ENCODE peak calls at places on chromosome 11, in nine cellular contexts. S is heart left ventricle, Y is uterus, V is HCT116, P is right lobe of liver, Q is testis, K is Peyer's patch, Z is IMR-90, J is tibial nerve. X is an unnamed sample. For H3K9me3 and H3K4me1, the result is how much of the 10 kb centered on the place peaks cover.

GRCh38 chr11:11117730-11118129 is 235.3 kb downstream of the CSNK2A3 start:
- DNase-seq in S (no peak), Y (no peak), V (no peak), P (no peak), Q (no peak), K (no peak), Z (no peak), J (no peak), X (no peak)

GRCh38 chr11:76592961-76593360 is 77.6 kb downstream of the LRRC32 start:
- DNase-seq in S (no peak), Y (no peak), V (no peak), P (no peak), Q (no peak), K (no peak), Z (no peak), J (no peak), X (no peak)

GRCh38 chr11:66861774-66862558 is 5.1 kb downstream of the LRFN4 start:
- DNase-seq in S (no peak), Y (no peak), V (no peak), P (no peak), Q (no peak), K (no peak), Z (no peak), J (no peak), X (no peak)

GRCh38 chr11:102850973-102851745 is 7.8 kb upstream of the MMP3 start:
- DNase-seq in S (no peak), Y (no peak), V (no peak), P (no peak), Q (no peak), K (peak), Z (peak), J (no peak), X (no peak)

GRCh38 chr11:130523609-130524008 is 75.2 kb downstream of the ADAMTS15 start:
- DNase-seq in S (no peak), Y (no peak), V (no peak), P (no peak), Q (no peak), K (no peak), Z (peak), J (no peak), X (no peak)

GRCh38 chr11:10314199-10315072 is 9.6 kb downstream of the ADM start:
- DNase-seq in S (no peak), Y (no peak), V (no peak), P (no peak), Q (no peak), K (peak), Z (peak), J (no peak), X (no peak)

GRCh38 chr11:116641561-116642045 is 131.2 kb downstream of the BUD13 start:
- DNase-seq in S (peak), Y (peak), V (peak), P (peak), Q (peak), K (peak), Z (no peak), J (no peak), X (no peak)

GRCh38 chr11:117097567-117098268 is 510 bp downstream of the SIK3 start:
- DNase-seq in S (peak), Y (peak), V (no peak), P (peak), Q (peak), K (peak), Z (no peak), J (peak), X (no peak)

GRCh38 chr11:124538019-124538418 is 5.4 kb downstream of the OR8B12 start:
- DNase-seq in S (peak), Y (no peak), V (no peak), P (no peak), Q (no peak), K (no peak), Z (peak), J (peak), X (no peak)

GRCh38 chr11:126337121-126337471 is 18.4 kb upstream of the ST3GAL4 start:
- DNase-seq in S (peak), Y (no peak), V (no peak), P (no peak), Q (no peak), K (no peak), Z (no peak), J (no peak), X (no peak)

GRCh38 chr11:17983569-17983968 is 29.3 kb downstream of the SERGEF start:
- DNase-seq in S (no peak), Y (no peak), V (no peak), P (no peak), Q (no peak), K (no peak), Z (no peak), J (no peak), X (no peak)

GRCh38 chr11:122167100-122167499 is 51.1 kb upstream of the BLID start:
- DNase-seq in S (no peak), Y (no peak), V (peak), P (no peak), Q (no peak), K (no peak), Z (peak), J (no peak), X (no peak)

GRCh38 chr11:5235364-5236095 is 1.2 kb upstream of the HBD start:
- DNase-seq in S (no peak), Y (no peak), V (no peak), P (no peak), Q (no peak), K (no peak), Z (no peak), J (no peak), X (no peak)

GRCh38 chr11:20457001-20457768 is 69.7 kb downstream of the PRMT3 start:
- DNase-seq in S (no peak), Y (no peak), V (no peak), P (no peak), Q (no peak), K (no peak), Z (no peak), J (no peak), X (no peak)

GRCh38 chr11:5626191-5626590 is 1.4 kb downstream of the TRIM34 start:
- DNase-seq in S (no peak), Y (no peak), V (no peak), P (no peak), Q (no peak), K (no peak), Z (peak), J (no peak), X (no peak)

GRCh38 chr11:64888406-64888757 is 10.0 kb upstream of the EHD1 start:
- DNase-seq in S (no peak), Y (no peak), V (no peak), P (no peak), Q (no peak), K (no peak), Z (no peak), J (no peak), X (no peak)

GRCh38 chr11:118304809-118305248 is 299 bp downstream of the CD3E start:
- DNase-seq in S (no peak), Y (no peak), V (no peak), P (no peak), Q (no peak), K (no peak), Z (no peak), J (no peak), X (no peak)

GRCh38 chr11:85815186-85815911 is 4.4 kb upstream of the SYTL2 start:
- DNase-seq in S (no peak), Y (no peak), V (no peak), P (no peak), Q (no peak), K (no peak), Z (peak), J (no peak), X (no peak)

GRCh38 chr11:1655168-1656060 is 25.8 kb downstream of the KRTAP5-5 start:
- DNase-seq in S (no peak), Y (peak), V (no peak), P (no peak), Q (peak), K (peak), Z (no peak), J (no peak), X (peak)

GRCh38 chr11:125515102-125515439 is 19.0 kb upstream of the FEZ1 start:
- DNase-seq in S (no peak), Y (no peak), V (no peak), P (no peak), Q (no peak), K (no peak), Z (no peak), J (no peak), X (no peak)

DNA sequence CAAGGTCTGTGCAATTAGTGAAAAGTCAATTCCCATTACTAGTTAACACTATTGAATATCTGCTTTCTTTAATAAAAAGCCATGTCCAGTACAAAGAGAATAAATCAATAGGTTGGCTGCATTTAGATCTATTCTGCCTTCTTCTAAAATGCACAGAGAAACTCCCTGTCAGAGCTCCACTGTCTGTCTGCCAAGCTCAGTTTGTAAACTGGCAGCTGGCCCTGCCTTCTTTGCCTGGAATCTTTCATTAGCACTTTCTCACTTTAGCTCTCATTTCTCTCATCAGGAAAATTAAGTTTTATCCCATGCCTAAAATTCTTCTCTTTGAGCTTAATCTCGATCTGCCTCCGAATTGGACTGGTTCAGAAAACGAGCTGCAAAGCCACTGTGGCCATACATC is 35.7 kb downstream of the ARL14EP start:
- DNase-seq in S (no peak), Y (no peak), V (no peak), P (no peak), Q (peak), K (no peak), Z (no peak), J (no peak), X (no peak)
- H3K9me3 ChIP-seq in S (under half), Y (under half), V (under half), P (under half), Q (under half), K (under half), Z (under half), J (under half), X (under half)

DNA sequence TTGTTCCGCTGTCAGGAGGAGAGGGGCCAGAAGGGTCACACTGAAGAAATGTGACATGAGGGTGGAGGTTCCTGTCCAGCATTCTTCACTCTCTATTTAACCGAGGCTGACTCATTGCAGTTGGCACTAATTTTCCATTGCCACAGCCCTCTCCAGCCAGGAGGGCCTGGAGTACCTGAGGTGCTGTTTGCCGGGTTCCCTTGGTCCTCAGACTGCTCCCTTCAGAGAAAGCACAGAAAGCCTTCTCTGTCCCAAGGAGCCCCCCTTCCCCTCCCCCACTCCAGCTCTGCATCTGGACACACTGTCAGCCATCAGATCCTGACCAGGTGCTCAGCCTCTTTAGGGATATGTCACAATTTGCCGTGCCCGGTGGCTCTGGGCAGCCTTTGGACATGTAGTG is 3.1 kb upstream of the C11orf91 start:
- DNase-seq in S (peak), Y (no peak), V (no peak), P (peak), Q (no peak), K (peak), Z (peak), J (no peak), X (no peak)
- TF ChIP-seq POLR2A in S (no peak), Y (no peak), V (no peak), P (no peak), Q (no peak), K (no peak), Z (no peak), J (no peak), X (no peak)

GRCh38 chr11:108221401-108221800 is 1.0 kb downstream of the NPAT start:
- DNase-seq in S (no peak), Y (no peak), V (no peak), P (no peak), Q (no peak), K (no peak), Z (peak), J (no peak), X (no peak)

GRCh38 chr11:108216988-108217387 is 5.5 kb downstream of the NPAT start:
- DNase-seq in S (no peak), Y (no peak), V (no peak), P (no peak), Q (no peak), K (no peak), Z (no peak), J (no peak), X (no peak)

GRCh38 chr11:108220721-108221346 is 1.6 kb downstream of the NPAT start:
- DNase-seq in S (no peak), Y (no peak), V (no peak), P (no peak), Q (no peak), K (no peak), Z (no peak), J (no peak), X (no peak)

GRCh38 chr11:108218455-108218854 is 4.0 kb downstream of the NPAT start:
- DNase-seq in S (no peak), Y (no peak), V (no peak), P (no peak), Q (no peak), K (no peak), Z (peak), J (no peak), X (no peak)

GRCh38 chr11:108218912-108219783 is 3.3 kb downstream of the NPAT start:
- DNase-seq in S (no peak), Y (no peak), V (no peak), P (no peak), Q (no peak), K (no peak), Z (no peak), J (no peak), X (no peak)
- H3K4me1 ChIP-seq in S (under half), Y (under half), V (under half), P (under half), Q (under half), K (under half), Z (under half), J (under half), X (half or more)

GRCh38 chr11:70732493-70733206 is 334.3 kb downstream of the CTTN start:
- DNase-seq in S (peak), Y (no peak), V (peak), P (no peak), Q (no peak), K (no peak), Z (no peak), J (no peak), X (peak)

GRCh38 chr11:70734379-70734778 is 336.1 kb downstream of the CTTN start:
- DNase-seq in S (peak), Y (no peak), V (no peak), P (no peak), Q (no peak), K (no peak), Z (no peak), J (no peak), X (peak)

GRCh38 chr11:70731670-70732492 is 333.6 kb downstream of the CTTN start:
- DNase-seq in S (peak), Y (no peak), V (no peak), P (no peak), Q (no peak), K (no peak), Z (no peak), J (no peak), X (peak)

GRCh38 chr11:70734911-70735310 is 336.6 kb downstream of the CTTN start:
- DNase-seq in S (peak), Y (no peak), V (no peak), P (no peak), Q (no peak), K (no peak), Z (no peak), J (no peak), X (no peak)

DNA sequence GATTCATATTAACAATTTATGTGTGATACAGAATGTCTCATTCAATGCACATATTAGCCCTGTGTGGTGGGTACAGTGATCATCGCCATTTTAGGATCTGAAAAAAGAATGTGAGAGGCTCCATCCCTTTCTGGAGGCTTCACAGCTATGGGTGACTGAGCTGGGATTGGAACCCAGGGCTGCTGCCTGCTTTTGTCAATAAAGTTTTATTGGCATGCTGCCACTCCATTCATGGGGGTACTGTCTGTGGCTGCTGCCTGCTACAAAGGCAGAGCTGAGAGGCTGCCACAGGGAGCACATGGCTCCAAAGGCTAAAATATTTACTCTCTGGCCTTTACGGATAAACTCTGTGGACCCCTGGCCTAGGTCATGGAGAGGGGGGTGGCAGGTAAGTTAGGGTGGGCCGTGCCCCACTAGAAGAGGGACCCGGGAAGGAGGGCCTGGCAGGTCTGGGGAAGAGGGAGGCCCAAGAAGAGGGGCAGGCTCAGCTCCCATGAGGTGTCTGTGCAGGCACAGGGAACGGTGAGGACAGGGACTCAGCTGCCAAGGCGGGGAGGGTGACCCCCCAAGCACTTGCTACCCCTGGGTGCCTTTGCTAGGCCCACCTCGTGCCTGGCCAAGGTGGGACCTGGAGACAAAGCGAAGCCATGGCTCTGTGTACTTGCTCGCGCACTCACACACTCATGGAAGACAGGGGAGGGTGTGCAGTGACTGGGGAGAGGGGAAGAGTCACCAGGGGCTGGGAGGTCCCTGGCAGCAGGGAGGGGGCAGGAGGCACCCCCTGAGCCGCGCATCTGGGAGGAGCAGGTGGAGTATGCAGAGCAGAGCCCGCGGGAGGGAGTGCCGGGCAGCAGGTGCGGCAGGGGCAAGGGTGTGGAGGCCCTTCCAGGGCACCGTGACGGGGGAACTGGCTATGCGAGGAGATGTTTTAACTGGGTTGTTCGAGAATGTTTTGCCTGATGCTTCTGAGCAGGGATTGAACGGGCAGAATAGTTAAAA is 335.3 kb downstream of the CTTN start:
- DNase-seq in S (peak), Y (no peak), V (no peak), P (no peak), Q (no peak), K (no peak), Z (no peak), J (no peak), X (peak)
- H3K9me3 ChIP-seq in S (under half), Y (under half), V (under half), P (under half), Q (under half), K (under half), Z (under half), J (under half), X (under half)

DNA sequence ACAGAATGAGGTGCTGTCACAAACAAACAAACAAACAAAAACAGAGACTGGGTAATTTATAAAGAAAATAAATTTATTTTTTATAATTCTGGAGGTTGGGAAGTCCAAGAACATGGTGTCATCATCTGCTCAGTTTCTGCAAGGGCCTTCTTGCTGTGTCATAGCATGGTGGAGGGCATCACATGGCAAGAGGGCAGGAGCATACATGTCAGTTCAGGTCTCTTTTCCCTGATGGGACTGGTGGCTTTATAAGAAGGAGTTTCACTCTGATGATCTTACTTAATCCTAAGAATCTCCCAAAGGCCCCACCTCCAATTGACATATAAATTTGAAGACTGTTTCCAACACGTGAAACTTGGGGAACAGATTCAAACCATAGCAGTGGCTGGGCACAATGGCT is 135.7 kb downstream of the NECTIN1 start:
- DNase-seq in S (no peak), Y (no peak), V (no peak), P (no peak), Q (no peak), K (no peak), Z (no peak), J (no peak), X (no peak)
- TF ChIP-seq POLR2A in S (no peak), Y (no peak), V (no peak), P (no peak), Q (no peak), K (no peak), Z (no peak), J (no peak), X (no peak)

GRCh38 chr11:26493616-26494015 is 78.4 kb downstream of the MUC15 start:
- DNase-seq in S (no peak), Y (no peak), V (no peak), P (no peak), Q (no peak), K (no peak), Z (no peak), J (no peak), X (no peak)

DNA sequence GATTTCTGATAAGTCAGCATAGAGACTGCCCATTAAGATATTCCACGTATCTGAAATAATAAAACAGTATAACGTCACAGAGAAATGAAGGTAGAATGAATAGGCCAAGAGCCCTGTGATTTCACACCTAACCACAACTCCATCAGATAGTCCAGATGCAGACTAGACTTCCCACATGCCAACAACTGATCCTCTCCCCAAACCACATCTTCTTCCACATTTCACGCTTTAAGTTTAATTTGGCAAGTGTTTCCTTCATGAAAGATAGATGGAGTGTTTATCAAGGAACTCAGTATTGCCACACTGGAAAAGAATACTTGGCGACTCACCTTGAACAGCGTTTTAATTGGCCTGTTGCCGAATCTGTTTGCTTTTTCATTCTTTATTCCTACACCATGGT is 81.5 kb downstream of the MUC15 start:
- DNase-seq in S (no peak), Y (no peak), V (no peak), P (no peak), Q (no peak), K (no peak), Z (no peak), J (no peak), X (no peak)
- H3K4me1 ChIP-seq in S (under half), Y (under half), V (under half), P (under half), Q (under half), K (under half), Z (under half), J (under half), X (under half)

DNA sequence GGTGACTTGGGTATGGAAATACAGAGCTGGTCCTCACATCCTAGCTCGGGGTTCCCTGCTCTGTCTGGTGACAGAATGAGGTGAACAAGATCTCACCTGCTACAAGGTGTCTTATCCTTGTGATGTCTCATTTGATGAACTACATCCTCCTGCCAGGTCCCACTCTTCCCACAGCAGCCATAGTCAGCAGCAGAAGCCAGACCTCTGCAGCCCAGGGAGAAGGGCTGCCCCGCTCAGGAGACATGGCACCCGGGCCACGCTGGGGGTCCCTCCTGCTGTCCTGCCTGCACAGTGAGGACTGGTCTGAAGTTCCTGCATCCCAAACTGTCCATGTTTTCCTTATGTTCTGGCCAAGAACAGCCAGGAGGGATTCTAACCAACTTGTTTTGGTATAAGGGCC is 414.1 kb downstream of the CTTN start:
- DNase-seq in S (no peak), Y (no peak), V (no peak), P (no peak), Q (no peak), K (no peak), Z (no peak), J (no peak), X (no peak)
- H3K9me3 ChIP-seq in S (under half), Y (under half), V (under half), P (under half), Q (under half), K (under half), Z (under half), J (under half), X (under half)

X was measured in spleen.